ENCODE peak calls at places on chromosomes 7 and 10, in eight cellular contexts. One of them, this sample, is unnamed.

GRCh38 chr7:114818501-114818900 is 103.4 kb upstream of the MDFIC start:
- DNase-seq in left cardiac atrium: no peak
- DNase-seq in lung microvascular endothelial cell: no peak
- DNase-seq in T-cell: no peak
- DNase-seq in dorsolateral prefrontal cortex: no peak
- DNase-seq in hypothalamus: no peak
- DNase-seq in H54: peak; percentile 9
- DNase-seq in SJSA1: no peak
- DNase-seq in this sample: peak; percentile 51

GRCh38 chr10:119293368-119293767 is 86.0 kb downstream of the GRK5 start:
- DNase-seq in H54: no peak
- DNase-seq in dorsolateral prefrontal cortex: no peak
- DNase-seq in left cardiac atrium: no peak
- DNase-seq in hypothalamus: no peak
- DNase-seq in T-cell: no peak
- DNase-seq in lung microvascular endothelial cell: no peak
- DNase-seq in SJSA1: no peak
- DNase-seq in this sample: no peak

GRCh38 chr10:32417906-32418547 is 27.9 kb upstream of the CCDC7 start:
- DNase-seq in left cardiac atrium: no peak
- DNase-seq in H54: no peak
- DNase-seq in SJSA1: no peak
- DNase-seq in hypothalamus: peak; percentile 7
- DNase-seq in T-cell: no peak
- DNase-seq in lung microvascular endothelial cell: no peak
- DNase-seq in dorsolateral prefrontal cortex: no peak
- DNase-seq in this sample: peak; percentile 87

GRCh38 chr7:106681815-106682495 is 21.0 kb upstream of the CCDC71L start:
- DNase-seq in H54: no peak
- DNase-seq in SJSA1: peak; percentile 48
- DNase-seq in left cardiac atrium: no peak
- DNase-seq in hypothalamus: no peak
- DNase-seq in dorsolateral prefrontal cortex: no peak
- DNase-seq in lung microvascular endothelial cell: peak; percentile 81
- DNase-seq in T-cell: no peak
- DNase-seq in this sample: peak; percentile 8

GRCh38 chr7:106068538-106068961 is 43.6 kb downstream of the SYPL1 start:
- DNase-seq in hypothalamus: no peak
- DNase-seq in H54: no peak
- DNase-seq in left cardiac atrium: no peak
- DNase-seq in SJSA1: no peak
- DNase-seq in dorsolateral prefrontal cortex: no peak
- DNase-seq in lung microvascular endothelial cell: no peak
- DNase-seq in T-cell: no peak
- DNase-seq in this sample: no peak

GRCh38 chr7:121382479-121382878 is 13.6 kb downstream of the FAM3C start:
- DNase-seq in T-cell: no peak
- DNase-seq in hypothalamus: no peak
- DNase-seq in H54: no peak
- DNase-seq in left cardiac atrium: no peak
- DNase-seq in dorsolateral prefrontal cortex: no peak
- DNase-seq in lung microvascular endothelial cell: no peak
- DNase-seq in SJSA1: no peak
- DNase-seq in this sample: no peak

GRCh38 chr10:30502266-30503058 is 68.5 kb downstream of the MAP3K8 start:
- DNase-seq in dorsolateral prefrontal cortex: no peak
- DNase-seq in lung microvascular endothelial cell: no peak
- DNase-seq in T-cell: peak; percentile 25
- DNase-seq in left cardiac atrium: no peak
- DNase-seq in hypothalamus: no peak
- DNase-seq in H54: no peak
- DNase-seq in SJSA1: no peak
- DNase-seq in this sample: no peak

GRCh38 chr7:101867265-101867664 is 49.8 kb downstream of the CUX1 start:
- DNase-seq in left cardiac atrium: no peak
- DNase-seq in hypothalamus: no peak
- DNase-seq in H54: no peak
- DNase-seq in lung microvascular endothelial cell: no peak
- DNase-seq in SJSA1: no peak
- DNase-seq in dorsolateral prefrontal cortex: no peak
- DNase-seq in T-cell: no peak
- DNase-seq in this sample: no peak